ENCODE peak calls at places on chromosomes 5 and 9, in six cellular contexts. One of them, this sample, is unnamed.

GRCh38 chr9:16028516-16028915 is 475.7 kb downstream of the CCDC171 start:
- DNase-seq in Peyer's patch: no peak
- DNase-seq in AG09309: no peak
- DNase-seq in transverse colon: no peak
- DNase-seq in tibial artery: no peak
- DNase-seq in left ventricle myocardium inferior: no peak
- DNase-seq in this sample: peak

GRCh38 chr9:136245194-136246150 is at the start of gene QSOX2:
- DNase-seq in Peyer's patch: peak
- DNase-seq in AG09309: no peak
- DNase-seq in transverse colon: peak
- DNase-seq in tibial artery: peak
- DNase-seq in left ventricle myocardium inferior: peak
- DNase-seq in this sample: peak

GRCh38 chr9:94533155-94533554 is 21.7 kb upstream of the PCAT7 start:
- DNase-seq in Peyer's patch: peak
- DNase-seq in AG09309: no peak
- DNase-seq in transverse colon: no peak
- DNase-seq in tibial artery: no peak
- DNase-seq in left ventricle myocardium inferior: no peak
- DNase-seq in this sample: no peak

GRCh38 chr9:113559834-113560620 is 96.5 kb downstream of the RGS3 start:
- DNase-seq in Peyer's patch: no peak
- DNase-seq in AG09309: no peak
- DNase-seq in transverse colon: no peak
- DNase-seq in tibial artery: peak
- DNase-seq in left ventricle myocardium inferior: no peak
- DNase-seq in this sample: no peak

GRCh38 chr5:53397845-53398244 is 82.6 kb upstream of the FST start:
- DNase-seq in Peyer's patch: no peak
- DNase-seq in AG09309: peak
- DNase-seq in transverse colon: no peak
- DNase-seq in tibial artery: peak
- DNase-seq in left ventricle myocardium inferior: peak
- DNase-seq in this sample: peak

GRCh38 chr5:9715891-9716335 is 85.8 kb upstream of the TAS2R1 start:
- DNase-seq in Peyer's patch: no peak
- DNase-seq in AG09309: no peak
- DNase-seq in transverse colon: no peak
- DNase-seq in tibial artery: no peak
- DNase-seq in left ventricle myocardium inferior: no peak
- DNase-seq in this sample: peak

GRCh38 chr5:53582225-53582624 is 21.8 kb downstream of the NDUFS4 start:
- DNase-seq in Peyer's patch: no peak
- DNase-seq in AG09309: no peak
- DNase-seq in transverse colon: no peak
- DNase-seq in tibial artery: no peak
- DNase-seq in left ventricle myocardium inferior: no peak
- DNase-seq in this sample: no peak

GRCh38 chr9:130918870-130919558 is 20.0 kb downstream of the FIBCD1 start:
- DNase-seq in Peyer's patch: no peak
- DNase-seq in AG09309: no peak
- DNase-seq in transverse colon: no peak
- DNase-seq in tibial artery: no peak
- DNase-seq in left ventricle myocardium inferior: no peak
- DNase-seq in this sample: no peak

GRCh38 chr9:118577121-118577520 is 792.1 kb downstream of the BRINP1 start:
- DNase-seq in Peyer's patch: no peak
- DNase-seq in AG09309: no peak
- DNase-seq in transverse colon: no peak
- DNase-seq in tibial artery: no peak
- DNase-seq in left ventricle myocardium inferior: no peak
- DNase-seq in this sample: peak

GRCh38 chr5:92761585-92761984 is 819.4 kb downstream of the NR2F1-AS1 start:
- DNase-seq in Peyer's patch: no peak
- DNase-seq in AG09309: no peak
- DNase-seq in transverse colon: no peak
- DNase-seq in tibial artery: no peak
- DNase-seq in left ventricle myocardium inferior: no peak
- DNase-seq in this sample: no peak

GRCh38 chr5:6649186-6649585 is 15.9 kb downstream of the SRD5A1 start:
- DNase-seq in Peyer's patch: no peak
- DNase-seq in AG09309: no peak
- DNase-seq in transverse colon: no peak
- DNase-seq in tibial artery: no peak
- DNase-seq in left ventricle myocardium inferior: no peak
- DNase-seq in this sample: no peak

GRCh38 chr5:10323588-10324488 is 16.1 kb upstream of the CMBL start:
- DNase-seq in Peyer's patch: no peak
- DNase-seq in AG09309: no peak
- DNase-seq in transverse colon: no peak
- DNase-seq in tibial artery: no peak
- DNase-seq in left ventricle myocardium inferior: no peak
- DNase-seq in this sample: peak

GRCh38 chr5:169300468-169301385 is at the start of gene SLIT3:
- DNase-seq in Peyer's patch: no peak
- DNase-seq in AG09309: peak
- DNase-seq in transverse colon: peak
- DNase-seq in tibial artery: peak
- DNase-seq in left ventricle myocardium inferior: peak
- DNase-seq in this sample: peak

GRCh38 chr5:86500947-86501346 is 116.8 kb upstream of the COX7C start:
- DNase-seq in Peyer's patch: no peak
- DNase-seq in AG09309: no peak
- DNase-seq in transverse colon: no peak
- DNase-seq in tibial artery: no peak
- DNase-seq in left ventricle myocardium inferior: no peak
- DNase-seq in this sample: no peak

GRCh38 chr5:94433393-94434149 is 184.8 kb downstream of the KIAA0825 start:
- DNase-seq in Peyer's patch: no peak
- DNase-seq in AG09309: peak
- DNase-seq in transverse colon: no peak
- DNase-seq in tibial artery: no peak
- DNase-seq in left ventricle myocardium inferior: no peak
- DNase-seq in this sample: peak

GRCh38 chr9:135239769-135240141 is 152.3 kb downstream of the OLFM1 start:
- DNase-seq in Peyer's patch: no peak
- DNase-seq in AG09309: no peak
- DNase-seq in transverse colon: no peak
- DNase-seq in tibial artery: no peak
- DNase-seq in left ventricle myocardium inferior: no peak
- DNase-seq in this sample: no peak

GRCh38 chr5:138905541-138905940 is 30.4 kb upstream of the LRRTM2 start:
- DNase-seq in Peyer's patch: no peak
- DNase-seq in AG09309: peak
- DNase-seq in transverse colon: no peak
- DNase-seq in tibial artery: no peak
- DNase-seq in left ventricle myocardium inferior: no peak
- DNase-seq in this sample: peak

GRCh38 chr9:91360551-91361293 is 996 bp downstream of the AUH start:
- DNase-seq in Peyer's patch: no peak
- DNase-seq in AG09309: no peak
- DNase-seq in transverse colon: no peak
- DNase-seq in tibial artery: no peak
- DNase-seq in left ventricle myocardium inferior: no peak
- DNase-seq in this sample: peak

GRCh38 chr9:27622688-27623340 is 49.5 kb upstream of the C9orf72 start:
- DNase-seq in Peyer's patch: no peak
- DNase-seq in AG09309: no peak
- DNase-seq in transverse colon: no peak
- DNase-seq in tibial artery: no peak
- DNase-seq in left ventricle myocardium inferior: no peak
- DNase-seq in this sample: no peak

GRCh38 chr9:37523916-37524315 is 38.2 kb downstream of the POLR1E start:
- DNase-seq in Peyer's patch: peak
- DNase-seq in AG09309: no peak
- DNase-seq in transverse colon: no peak
- DNase-seq in tibial artery: no peak
- DNase-seq in left ventricle myocardium inferior: no peak
- DNase-seq in this sample: no peak

GRCh38 chr9:37521111-37521510 is 35.4 kb downstream of the POLR1E start:
- DNase-seq in Peyer's patch: no peak
- DNase-seq in AG09309: no peak
- DNase-seq in transverse colon: no peak
- DNase-seq in tibial artery: no peak
- DNase-seq in left ventricle myocardium inferior: no peak
- DNase-seq in this sample: no peak

GRCh38 chr9:37522971-37523370 is 37.2 kb downstream of the POLR1E start:
- DNase-seq in Peyer's patch: no peak
- DNase-seq in AG09309: no peak
- DNase-seq in transverse colon: no peak
- DNase-seq in tibial artery: no peak
- DNase-seq in left ventricle myocardium inferior: no peak
- DNase-seq in this sample: no peak

GRCh38 chr9:37517977-37518376 is 32.2 kb downstream of the POLR1E start:
- DNase-seq in Peyer's patch: no peak
- DNase-seq in AG09309: no peak
- DNase-seq in transverse colon: no peak
- DNase-seq in tibial artery: no peak
- DNase-seq in left ventricle myocardium inferior: no peak
- DNase-seq in this sample: no peak

DNA sequence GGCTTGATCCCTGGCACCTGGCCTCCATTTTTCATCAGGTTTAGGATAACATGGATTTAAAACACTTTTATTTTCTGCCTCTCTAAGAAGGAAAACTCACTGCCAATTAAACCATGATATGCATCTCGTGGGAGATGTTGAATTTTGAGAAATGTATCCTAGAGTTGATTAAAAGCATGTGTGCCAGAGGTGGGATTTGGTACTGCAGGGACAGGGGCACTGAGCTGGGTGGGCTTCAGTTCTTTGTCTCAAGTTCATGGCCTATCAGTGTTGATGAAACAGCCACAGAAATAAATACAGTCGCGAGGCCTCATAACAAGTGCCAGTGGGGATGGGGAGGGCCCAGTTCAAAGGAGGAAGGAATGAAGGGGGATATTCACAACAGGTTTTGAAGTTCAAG is 34.9 kb downstream of the POLR1E start:
- DNase-seq in Peyer's patch: no peak
- DNase-seq in AG09309: no peak
- DNase-seq in transverse colon: no peak
- DNase-seq in tibial artery: no peak
- DNase-seq in left ventricle myocardium inferior: no peak
- DNase-seq in this sample: no peak
- TF ChIP-seq CTCF in Peyer's patch: no peak
- TF ChIP-seq CTCF in AG09309: no peak
- TF ChIP-seq CTCF in transverse colon: no peak
- TF ChIP-seq CTCF in tibial artery: no peak
- TF ChIP-seq CTCF in left ventricle myocardium inferior: no peak
- TF ChIP-seq CTCF in this sample: no peak

DNA sequence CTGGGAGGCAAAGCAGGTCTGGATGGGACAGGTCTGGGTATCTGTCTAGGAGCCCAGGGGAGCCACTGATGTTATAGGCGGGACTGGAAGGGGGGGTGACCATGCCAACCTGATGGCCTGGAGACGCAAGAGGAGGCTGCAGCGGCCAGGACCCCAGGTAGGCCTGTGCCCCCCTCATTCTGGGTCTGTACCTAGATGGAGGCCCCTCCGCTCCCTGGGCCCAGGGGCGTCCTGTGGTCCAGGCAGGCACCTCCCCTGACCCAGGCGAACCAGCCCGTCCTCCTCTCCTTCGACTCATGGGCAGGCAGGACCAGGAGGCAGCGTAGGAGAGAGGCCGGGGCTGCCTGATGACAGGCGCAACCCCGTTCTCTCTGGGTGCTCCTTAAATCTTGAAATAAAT is 46.6 kb upstream of the IER5L start:
- DNase-seq in Peyer's patch: no peak
- DNase-seq in AG09309: no peak
- DNase-seq in transverse colon: no peak
- DNase-seq in tibial artery: no peak
- DNase-seq in left ventricle myocardium inferior: no peak
- DNase-seq in this sample: no peak
- H3K4me3 ChIP-seq in Peyer's patch: no peak
- H3K4me3 ChIP-seq in AG09309: no peak
- H3K4me3 ChIP-seq in transverse colon: no peak
- H3K4me3 ChIP-seq in tibial artery: no peak
- H3K4me3 ChIP-seq in left ventricle myocardium inferior: no peak
- H3K4me3 ChIP-seq in this sample: no peak

GRCh38 chr9:17082343-17082742 is 52.5 kb upstream of the CNTLN start:
- DNase-seq in Peyer's patch: no peak
- DNase-seq in AG09309: no peak
- DNase-seq in transverse colon: no peak
- DNase-seq in tibial artery: no peak
- DNase-seq in left ventricle myocardium inferior: no peak
- DNase-seq in this sample: peak
- TF ChIP-seq CTCF in Peyer's patch: no peak
- TF ChIP-seq CTCF in AG09309: no peak
- TF ChIP-seq CTCF in transverse colon: no peak
- TF ChIP-seq CTCF in tibial artery: no peak
- TF ChIP-seq CTCF in left ventricle myocardium inferior: no peak
- TF ChIP-seq CTCF in this sample: peak

GRCh38 chr5:116145416-116145815 is 60.6 kb downstream of the COMMD10 start:
- DNase-seq in Peyer's patch: no peak
- DNase-seq in AG09309: no peak
- DNase-seq in transverse colon: no peak
- DNase-seq in tibial artery: no peak
- DNase-seq in left ventricle myocardium inferior: no peak
- DNase-seq in this sample: no peak
- H3K4me3 ChIP-seq in Peyer's patch: no peak
- H3K4me3 ChIP-seq in AG09309: no peak
- H3K4me3 ChIP-seq in transverse colon: no peak
- H3K4me3 ChIP-seq in tibial artery: no peak
- H3K4me3 ChIP-seq in left ventricle myocardium inferior: no peak
- H3K4me3 ChIP-seq in this sample: no peak

GRCh38 chr9:86242012-86242411 is 17.4 kb downstream of the C9orf153 start:
- DNase-seq in Peyer's patch: no peak
- DNase-seq in AG09309: no peak
- DNase-seq in transverse colon: peak
- DNase-seq in tibial artery: no peak
- DNase-seq in left ventricle myocardium inferior: no peak
- DNase-seq in this sample: no peak

GRCh38 chr9:86250123-86250522 is 9.3 kb downstream of the C9orf153 start:
- DNase-seq in Peyer's patch: no peak
- DNase-seq in AG09309: no peak
- DNase-seq in transverse colon: no peak
- DNase-seq in tibial artery: no peak
- DNase-seq in left ventricle myocardium inferior: no peak
- DNase-seq in this sample: no peak

GRCh38 chr9:86241216-86241615 is 18.2 kb downstream of the C9orf153 start:
- DNase-seq in Peyer's patch: no peak
- DNase-seq in AG09309: no peak
- DNase-seq in transverse colon: no peak
- DNase-seq in tibial artery: no peak
- DNase-seq in left ventricle myocardium inferior: no peak
- DNase-seq in this sample: no peak

DNA sequence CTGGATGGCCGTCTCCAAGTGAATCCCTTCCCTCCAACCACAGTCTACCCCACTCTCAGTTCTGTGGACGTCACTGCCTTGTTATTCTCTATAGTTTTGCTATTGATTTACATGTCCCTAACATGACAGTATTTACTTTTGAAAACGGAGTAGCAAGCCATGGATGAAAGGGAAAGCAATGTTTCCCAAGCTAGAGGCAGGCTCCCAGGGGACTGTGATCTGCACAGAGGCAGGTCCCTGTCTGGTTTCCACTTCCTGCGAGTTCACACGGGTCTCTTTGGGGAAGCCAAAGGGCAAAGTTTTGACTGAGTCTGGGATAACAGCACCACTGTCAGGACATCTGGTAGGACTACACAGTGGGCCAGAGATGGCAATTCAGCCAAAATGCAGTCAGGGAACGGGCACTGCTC is 12.7 kb downstream of the C9orf153 start:
- DNase-seq in Peyer's patch: no peak
- DNase-seq in AG09309: no peak
- DNase-seq in transverse colon: no peak
- DNase-seq in tibial artery: no peak
- DNase-seq in left ventricle myocardium inferior: peak
- DNase-seq in this sample: peak
- TF ChIP-seq CTCF in Peyer's patch: no peak
- TF ChIP-seq CTCF in AG09309: no peak
- TF ChIP-seq CTCF in transverse colon: no peak
- TF ChIP-seq CTCF in tibial artery: no peak
- TF ChIP-seq CTCF in left ventricle myocardium inferior: peak
- TF ChIP-seq CTCF in this sample: no peak